ENCODE peak calls at places on chromosomes 4 and X, in six cellular contexts. A is neuronal stem cell, E is H9, D is mesenchymal stem cell, O is H1, W is IMR-90. X is an unnamed sample.

GRCh38 chr4:52126946-52127345 is 75.8 kb downstream of the SPATA18 start:
- DNase-seq in A (no peak), E (no peak), D (peak; percentile 35), O (no peak), W (peak; percentile 8), X (no peak)

GRCh38 chrX:104270916-104271512 is 16.3 kb upstream of the ESX1 start:
- DNase-seq in A (peak; percentile 45), E (peak; percentile 53), D (peak; percentile 19), O (peak; percentile 72), W (peak; percentile 22), X (peak; percentile 59)

GRCh38 chr4:189081831-189082230 is 858.8 kb upstream of the FRG1 start:
- DNase-seq in A (no peak), E (no peak), D (peak; percentile 19), O (no peak), W (peak; percentile 67), X (no peak)

GRCh38 chr4:184538023-184538599 is 63.8 kb upstream of the IRF2 start:
- DNase-seq in A (peak; percentile 70), E (no peak), D (peak; percentile 92), O (no peak), W (peak; percentile 90), X (peak; percentile 46)

GRCh38 chrX:151713859-151714258 is 2.0 kb upstream of the FATE1 start:
- DNase-seq in A (no peak), E (peak; percentile 55), D (no peak), O (peak; percentile 63), W (no peak), X (peak; percentile 8)

GRCh38 chr4:39319678-39320077 is 46.5 kb downstream of the RFC1 start:
- DNase-seq in A (no peak), E (no peak), D (peak; percentile 70), O (no peak), W (peak; percentile 90), X (peak; percentile 15)

GRCh38 chrX:110427076-110427475 is 68.4 kb downstream of the RTL9 start:
- DNase-seq in A (no peak), E (no peak), D (no peak), O (no peak), W (no peak), X (no peak)

GRCh38 chr4:169236901-169237626 is 33.7 kb downstream of the SH3RF1 start:
- DNase-seq in A (no peak), E (no peak), D (no peak), O (no peak), W (no peak), X (no peak)

GRCh38 chrX:153474718-153475117 is 4.3 kb upstream of the HAUS7 start:
- DNase-seq in A (no peak), E (no peak), D (peak; percentile 54), O (no peak), W (peak; percentile 46), X (peak; percentile 79)

GRCh38 chr4:89140168-89140759 is 28.9 kb downstream of the TIGD2 start:
- DNase-seq in A (no peak), E (no peak), D (no peak), O (no peak), W (no peak), X (peak; percentile 49)

GRCh38 chrX:16785247-16786138 is 773 bp upstream of the TXLNG start:
- DNase-seq in A (no peak), E (no peak), D (no peak), O (no peak), W (no peak), X (peak; percentile 34)

GRCh38 chrX:17024896-17025295 is 78.4 kb downstream of the REPS2 start:
- DNase-seq in A (no peak), E (peak; percentile 61), D (no peak), O (peak; percentile 38), W (no peak), X (no peak)

GRCh38 chr4:29560452-29560851 is 1159.7 kb upstream of the PCDH7 start:
- DNase-seq in A (no peak), E (no peak), D (no peak), O (no peak), W (no peak), X (no peak)

GRCh38 chr4:102343964-102344519 is 1.2 kb downstream of the SLC39A8 start:
- DNase-seq in A (peak; percentile 37), E (no peak), D (no peak), O (no peak), W (peak; percentile 8), X (peak; percentile 57)

GRCh38 chr4:87317527-87317926 is 5.2 kb downstream of the HSD17B13 start:
- DNase-seq in A (no peak), E (no peak), D (no peak), O (no peak), W (peak; percentile 15), X (peak; percentile 30)

GRCh38 chr4:5086535-5086934 is 35.3 kb downstream of the STK32B start:
- DNase-seq in A (no peak), E (no peak), D (no peak), O (no peak), W (no peak), X (no peak)

GRCh38 chr4:128660361-128660964 is 149.0 kb upstream of the JADE1 start:
- DNase-seq in A (no peak), E (no peak), D (peak; percentile 75), O (no peak), W (peak; percentile 74), X (no peak)

GRCh38 chr4:5746829-5747745 is 36.1 kb downstream of the EVC start:
- DNase-seq in A (no peak), E (no peak), D (peak; percentile 83), O (no peak), W (peak; percentile 82), X (peak; percentile 37)

GRCh38 chr4:92303621-92304027 is at the start of gene GRID2:
- DNase-seq in A (peak; percentile 38), E (peak; percentile 78), D (peak; percentile 0), O (peak; percentile 80), W (peak; percentile 2), X (no peak)

GRCh38 chr4:110412354-110412753 is 63.6 kb upstream of the ENPEP start:
- DNase-seq in A (no peak), E (no peak), D (peak; percentile 25), O (no peak), W (no peak), X (no peak)

GRCh38 chr4:61079427-61079826 is 120.7 kb upstream of the ADGRL3 start:
- DNase-seq in A (no peak), E (no peak), D (no peak), O (no peak), W (no peak), X (no peak)

GRCh38 chr4:92012899-92013867 is 290.6 kb upstream of the GRID2 start:
- DNase-seq in A (no peak), E (peak; percentile 59), D (no peak), O (peak; percentile 77), W (no peak), X (no peak)

GRCh38 chrX:56813318-56813837 is 84.3 kb downstream of the NBDY start:
- DNase-seq in A (no peak), E (peak; percentile 14), D (peak; percentile 76), O (no peak), W (peak; percentile 31), X (peak; percentile 71)

GRCh38 chrX:48613502-48614160 is 16.3 kb downstream of the WDR13 start:
- DNase-seq in A (no peak), E (no peak), D (no peak), O (no peak), W (peak; percentile 38), X (no peak)

GRCh38 chrX:11188664-11189063 is 77.5 kb downstream of the HCCS start:
- DNase-seq in A (no peak), E (no peak), D (no peak), O (no peak), W (peak; percentile 38), X (no peak)

GRCh38 chrX:23317799-23318724 is 16.6 kb upstream of the PTCHD1 start:
- DNase-seq in A (no peak), E (peak; percentile 80), D (no peak), O (peak; percentile 79), W (no peak), X (peak; percentile 11)

DNA sequence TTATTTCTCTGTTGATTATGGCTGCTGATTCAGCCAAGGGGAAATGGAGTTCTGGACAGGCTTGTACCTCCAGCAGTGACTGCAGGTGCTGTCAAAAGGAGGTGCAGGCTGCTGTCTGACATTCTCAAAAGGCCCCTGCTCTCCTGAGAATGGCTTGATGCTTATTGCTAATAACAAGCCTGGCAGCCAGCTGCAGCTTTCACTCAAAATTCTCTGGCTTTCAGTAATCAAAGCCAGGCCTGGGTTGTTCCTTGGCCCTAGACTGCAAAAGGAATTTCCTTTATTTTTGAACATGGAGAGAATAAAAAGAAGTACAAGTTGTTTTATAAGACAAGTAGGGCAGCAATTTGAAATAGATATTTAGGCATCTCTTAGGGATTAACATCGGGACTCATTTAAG is 575.9 kb downstream of the MID1IP1 start:
- DNase-seq in A (no peak), E (no peak), D (no peak), O (no peak), W (no peak), X (no peak)
- H2BK120ac ChIP-seq in A (no peak overlapping the region), E (no peak overlapping the region), D (no peak overlapping the region), O (no peak overlapping the region), W (no peak overlapping the region), X (no peak overlapping the region)

GRCh38 chrX:18390941-18391538 is 34.4 kb upstream of the CDKL5 start:
- DNase-seq in A (peak; percentile 35), E (peak; percentile 31), D (peak; percentile 58), O (peak; percentile 54), W (peak; percentile 63), X (peak; percentile 85)
- H2AFZ ChIP-seq in A (no peak overlapping the region), E (no peak overlapping the region), D (no peak overlapping the region), O (peak overlapping the region; percentile 32), W (no peak overlapping the region), X (no peak overlapping the region)

DNA sequence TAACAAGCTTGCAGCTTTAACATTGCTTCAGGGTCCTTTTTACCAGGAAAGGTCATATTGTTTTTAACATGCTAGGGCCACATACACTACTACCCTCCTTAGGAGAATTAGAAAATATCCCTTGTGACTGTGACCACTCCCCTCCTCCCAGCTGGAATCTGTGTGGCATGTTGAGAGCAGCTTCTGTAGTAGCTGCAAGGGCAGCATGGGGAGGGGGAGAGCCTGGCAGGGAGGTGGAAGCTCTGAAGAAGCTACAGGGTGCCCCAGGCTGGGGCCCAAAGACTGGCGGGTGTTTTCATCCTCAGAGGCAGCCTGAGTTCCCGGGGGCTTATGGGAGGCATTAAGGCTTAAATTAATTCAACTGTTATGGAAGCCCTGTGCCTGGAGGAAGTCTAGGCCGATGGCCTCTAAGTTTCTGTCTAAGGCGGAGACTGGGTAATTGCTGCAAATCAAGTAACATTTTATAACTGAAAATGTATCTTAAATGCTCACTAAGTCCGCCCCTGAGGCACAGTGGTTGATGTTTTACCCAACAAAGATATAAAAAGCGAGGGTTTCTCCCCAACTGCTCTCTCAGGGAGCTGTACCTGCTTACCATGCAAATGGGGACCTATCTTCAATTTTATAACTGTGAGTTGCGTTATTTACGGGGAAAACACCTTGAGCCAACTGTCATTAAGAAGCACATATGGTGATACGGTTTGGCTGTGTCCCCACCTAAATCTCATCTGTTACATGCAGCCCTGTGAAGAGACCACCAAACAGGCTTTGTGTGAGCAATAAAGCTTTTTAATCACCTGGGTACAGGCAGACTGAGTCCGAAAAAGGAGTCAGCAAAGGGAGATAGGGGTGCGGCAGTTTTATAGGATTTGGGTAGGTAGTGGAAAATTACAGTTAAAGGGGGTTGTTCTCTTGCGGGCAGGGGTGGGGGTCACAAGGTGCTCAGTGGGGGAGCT is 37.4 kb upstream of the STS start:
- DNase-seq in A (no peak), E (no peak), D (no peak), O (no peak), W (no peak), X (no peak)
- H2BK5ac ChIP-seq in A (no peak overlapping the region), E (no peak overlapping the region), D (no peak overlapping the region), O (peak overlapping the region; percentile 16), W (no peak overlapping the region), X (no peak overlapping the region)

DNA sequence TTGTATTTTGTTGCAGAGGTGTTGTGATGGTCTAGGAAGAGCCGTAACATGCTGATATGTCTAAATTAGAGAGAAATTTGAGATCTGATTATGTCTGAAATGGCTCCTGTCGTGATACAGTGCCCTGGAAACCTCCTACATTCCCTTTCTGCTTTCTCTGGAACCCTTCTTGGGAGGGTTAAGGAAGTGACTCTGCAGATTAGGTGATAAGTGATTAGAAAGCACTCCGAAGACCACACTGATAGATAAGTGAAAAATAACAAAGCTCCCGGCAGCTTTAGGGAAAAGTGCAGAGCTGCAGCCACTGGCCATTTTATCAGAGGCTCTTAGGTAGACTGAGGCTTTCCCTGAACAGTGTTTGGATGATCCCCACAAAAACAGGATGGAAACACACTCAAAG is 110.6 kb downstream of the MGST2 start:
- DNase-seq in A (no peak), E (no peak), D (no peak), O (no peak), W (no peak), X (no peak)
- H2BK120ac ChIP-seq in A (no peak overlapping the region), E (no peak overlapping the region), D (no peak overlapping the region), O (no peak overlapping the region), W (no peak overlapping the region), X (no peak overlapping the region)